ENCODE peak calls at places on chromosomes 4 and X, in nine cellular contexts. W is GM10248; E is HCT116; Q is AG09309; C is AG04449; X is epithelial cell of esophagus; O is CD8-positive, alpha-beta T cell; K is pancreas; S is nephron progenitor cell. P is an unnamed sample.

GRCh38 chr4:17781072-17781830 is at the start of gene FAM184B:
- DNase-seq in W (no peak), K (peak; percentile 59), C (no peak), O (no peak), S (peak; percentile 66), E (no peak), Q (no peak), X (peak; percentile 14), P (peak; percentile 33)

GRCh38 chr4:148563684-148564083 is 121.5 kb upstream of the NR3C2 start:
- DNase-seq in W (no peak), Q (no peak), S (no peak), O (no peak), E (no peak), K (no peak), C (no peak), X (peak; percentile 29), P (no peak)

GRCh38 chrX:10797493-10797892 is 177.1 kb upstream of the MID1 start:
- DNase-seq in E (no peak), C (peak; percentile 2), K (no peak), Q (no peak), O (no peak), X (peak; percentile 59), W (no peak), S (no peak), P (no peak)

GRCh38 chrX:80285131-80285773 is 135.0 kb upstream of the TENT5D start:
- DNase-seq in K (no peak), O (no peak), E (no peak), W (peak; percentile 2), C (no peak), Q (peak; percentile 1), S (peak; percentile 31), X (peak; percentile 45), P (no peak)

GRCh38 chrX:48540015-48540350 is 469 bp downstream of the TBC1D25 start:
- DNase-seq in C (no peak), K (peak; percentile 58), S (no peak), W (peak; percentile 46), Q (no peak), E (peak; percentile 12), X (peak; percentile 65), O (peak; percentile 56), P (peak; percentile 56)

GRCh38 chr4:129138762-129139496 is 43.0 kb downstream of the C4orf33 start:
- DNase-seq in Q (no peak), E (no peak), C (no peak), S (no peak), W (no peak), K (no peak), O (no peak), X (peak; percentile 56), P (no peak)

GRCh38 chrX:47674776-47675175 is 15.8 kb upstream of the UXT start:
- DNase-seq in Q (no peak), S (no peak), C (no peak), E (no peak), K (no peak), X (no peak), O (no peak), W (no peak), P (no peak)

GRCh38 chrX:24027086-24027485 is at the start of gene KLHL15:
- DNase-seq in O (no peak), S (no peak), E (no peak), C (no peak), W (no peak), X (no peak), K (no peak), Q (no peak), P (no peak)

GRCh38 chrX:96407043-96407442 is 277.6 kb upstream of the DIAPH2 start:
- DNase-seq in E (no peak), O (no peak), X (peak; percentile 31), C (no peak), W (no peak), Q (no peak), K (no peak), S (no peak), P (no peak)

GRCh38 chrX:70592091-70592490 is 147.5 kb downstream of the DLG3 start:
- DNase-seq in X (peak; percentile 90), E (peak; percentile 26), S (no peak), O (no peak), C (peak; percentile 4), W (no peak), K (no peak), Q (peak; percentile 27), P (no peak)

GRCh38 chr4:74039065-74039763 is 725 bp upstream of the CXCL3 start:
- DNase-seq in Q (no peak), K (no peak), X (no peak), W (peak; percentile 16), C (no peak), O (no peak), S (no peak), E (no peak), P (peak; percentile 26)

GRCh38 chrX:29617276-29617675 is 598.1 kb upstream of the MAGEB2 start:
- DNase-seq in Q (peak; percentile 4), X (no peak), O (no peak), W (no peak), E (no peak), K (no peak), S (no peak), C (no peak), P (no peak)

GRCh38 chrX:152912121-152912520 is 14.3 kb downstream of the ZNF185 start:
- DNase-seq in Q (no peak), S (no peak), W (no peak), K (no peak), E (no peak), C (no peak), X (no peak), O (no peak), P (no peak)

GRCh38 chrX:427812-428725 is 41.4 kb upstream of the PPP2R3B start:
- DNase-seq in X (no peak), O (no peak), Q (no peak), K (no peak), E (no peak), C (no peak), W (no peak), S (peak; percentile 63), P (no peak)
- TF ChIP-seq CTCF in X (no peak), O (no peak), Q (peak; percentile 8), K (no peak), E (peak; percentile 25), C (peak; percentile 31), W (peak; percentile 14), S (peak; percentile 46), P (no peak)

GRCh38 chrX:42530027-42530426 is 247.9 kb downstream of the PPP1R2C start:
- DNase-seq in Q (peak; percentile 68), X (peak; percentile 83), C (peak; percentile 46), O (no peak), K (no peak), W (no peak), S (no peak), E (no peak), P (no peak)
- TF ChIP-seq CTCF in Q (peak; percentile 36), X (peak; percentile 38), C (peak; percentile 26), O (no peak), K (no peak), W (no peak), S (no peak), E (no peak), P (no peak)

DNA sequence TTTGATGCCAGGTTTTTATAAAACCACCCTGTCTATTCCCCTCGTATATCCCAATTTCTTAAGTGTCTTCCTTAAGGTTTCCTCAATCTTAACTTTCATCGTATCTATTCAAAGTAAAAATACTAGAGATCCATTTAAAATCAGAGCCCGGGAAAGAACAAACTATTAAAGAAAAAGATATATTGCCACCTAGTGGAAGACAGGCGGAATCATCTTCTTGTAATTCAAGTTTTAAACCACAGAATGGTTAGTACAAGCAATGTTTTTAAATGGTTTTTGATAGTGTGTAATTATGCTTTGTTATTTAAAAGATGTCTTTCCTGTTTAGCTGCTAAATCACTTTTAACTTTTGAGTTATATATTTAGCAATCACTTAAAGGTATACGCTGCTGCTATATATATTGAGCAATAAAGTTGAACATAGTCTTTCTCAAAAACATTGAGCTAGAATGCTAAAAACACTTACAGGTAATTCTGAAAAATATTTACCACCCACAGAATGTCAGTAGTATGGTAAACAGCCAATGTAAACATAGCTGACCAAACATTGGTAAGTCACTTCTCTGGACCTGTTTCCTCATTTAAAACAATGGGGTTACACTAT is 18.2 kb downstream of the PRDM8 start:
- DNase-seq in Q (no peak), X (peak; percentile 38), E (no peak), W (peak; percentile 29), K (no peak), S (no peak), O (no peak), C (no peak), P (no peak)
- TF ChIP-seq CTCF in Q (peak; percentile 45), X (peak; percentile 56), E (peak; percentile 41), W (peak; percentile 63), K (peak; percentile 49), S (peak; percentile 66), O (peak; percentile 91), C (peak; percentile 48), P (peak; percentile 43)

GRCh38 chrX:54921427-54922021 is 900 bp downstream of the TRO start:
- DNase-seq in E (no peak), S (peak; percentile 82), Q (peak; percentile 13), W (peak; percentile 65), K (no peak), X (peak; percentile 15), O (peak; percentile 53), C (peak; percentile 16), P (peak; percentile 66)
- TF ChIP-seq CTCF in E (no peak), S (no peak), Q (no peak), W (no peak), K (no peak), X (no peak), O (no peak), C (no peak), P (no peak)

GRCh38 chr4:55733874-55734437 is 85.6 kb upstream of the EXOC1L start:
- DNase-seq in O (no peak), X (peak; percentile 98), E (peak; percentile 83), W (no peak), K (peak; percentile 63), Q (no peak), C (no peak), S (no peak), P (no peak)

GRCh38 chr4:55732864-55733263 is 86.7 kb upstream of the EXOC1L start:
- DNase-seq in X (no peak), Q (no peak), E (no peak), C (no peak), W (no peak), S (no peak), K (no peak), O (no peak), P (no peak)

DNA sequence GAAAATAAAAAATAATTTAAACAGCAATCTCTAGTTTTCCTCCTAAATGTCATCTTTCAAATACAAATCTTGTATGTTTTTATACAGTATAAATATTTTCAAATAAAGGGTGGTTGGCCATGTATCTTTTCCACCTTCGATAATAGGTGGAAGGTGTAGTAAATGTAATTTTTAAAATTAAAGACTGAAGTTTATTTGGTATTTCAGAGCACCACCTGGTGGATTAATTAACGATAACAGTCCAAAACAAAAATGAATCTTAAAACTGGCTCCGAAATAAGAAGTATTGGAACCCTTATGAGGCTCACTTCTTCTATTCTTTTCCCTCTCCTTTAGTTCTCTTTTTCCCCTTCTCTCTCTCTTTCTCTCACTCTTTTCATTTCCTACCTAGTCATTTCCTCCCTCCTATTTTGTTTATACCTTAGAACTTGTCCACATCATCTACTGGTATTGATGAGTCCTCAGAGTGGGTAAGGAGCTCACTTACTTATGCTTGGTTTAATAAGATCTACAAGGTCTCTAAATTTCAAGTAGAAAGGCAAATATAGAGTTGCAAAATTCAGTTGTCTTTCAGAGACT is 82.9 kb upstream of the EXOC1L start:
- DNase-seq in C (no peak), S (no peak), W (peak; percentile 17), E (peak; percentile 23), Q (no peak), X (peak; percentile 42), O (no peak), K (no peak), P (peak; percentile 28)
- TF ChIP-seq CTCF in C (no peak), S (peak; percentile 47), W (peak; percentile 18), E (peak; percentile 23), Q (peak; percentile 9), X (no peak), O (no peak), K (no peak), P (no peak)

GRCh38 chr4:113769744-113770143 is 8.2 kb upstream of the CAMK2D start:
- DNase-seq in W (no peak), C (no peak), O (no peak), E (no peak), X (no peak), Q (no peak), S (no peak), K (no peak), P (no peak)
- TF ChIP-seq CTCF in W (no peak), C (no peak), O (no peak), E (no peak), X (no peak), Q (no peak), S (no peak), K (no peak), P (no peak)